ENCODE peak calls at places on chromosomes 5 and 9, in five cellular contexts. T, V, R, O and N are unnamed samples.

GRCh38 chr5:168578006-168578405 is 1.2 kb downstream of the PANK3 start:
- DNase-seq in T (no peak), V (no peak), O (no peak), R (no peak), N (no peak)

GRCh38 chr5:128854931-128855330 is 110.4 kb upstream of the SLC27A6 start:
- DNase-seq in V (no peak), R (no peak), T (no peak), O (no peak), N (no peak)

GRCh38 chr9:116262421-116262820 is 108.8 kb downstream of the PAPPA start:
- DNase-seq in R (no peak), O (no peak), T (no peak), V (no peak), N (no peak)

GRCh38 chr9:556199-556598 is 285.3 kb upstream of the DMRT1 start:
- DNase-seq in R (no peak), T (no peak), O (no peak), V (no peak), N (no peak)

GRCh38 chr5:135317286-135317685 is 81.7 kb downstream of the MACROH2A1 start:
- DNase-seq in R (no peak), V (no peak), T (no peak), O (no peak), N (peak; percentile 9)

GRCh38 chr9:89461302-89461701 is 36.6 kb downstream of the SEMA4D start:
- DNase-seq in T (no peak), V (no peak), O (no peak), R (no peak), N (no peak)

GRCh38 chr5:10786835-10787234 is 25.8 kb upstream of the DAP start:
- DNase-seq in T (no peak), O (no peak), R (no peak), V (no peak), N (no peak)

GRCh38 chr5:96478983-96479382 is 45.9 kb upstream of the PCSK1 start:
- DNase-seq in R (no peak), T (no peak), V (no peak), O (no peak), N (no peak)

GRCh38 chr9:728535-728934 is 113.0 kb upstream of the DMRT1 start:
- DNase-seq in O (no peak), V (no peak), R (no peak), T (no peak), N (no peak)

GRCh38 chr5:177116631-177117373 is 16.8 kb upstream of the NSD1 start:
- DNase-seq in O (peak; percentile 80), V (no peak), R (no peak), T (peak; percentile 91), N (peak; percentile 89)

GRCh38 chr5:383621-384020 is 59.4 kb upstream of the EXOC3 start:
- DNase-seq in O (no peak), V (no peak), R (no peak), T (no peak), N (no peak)

GRCh38 chr5:127031147-127031862 is 947 bp upstream of the MARCHF3 start:
- DNase-seq in O (no peak), T (no peak), V (no peak), R (no peak), N (peak; percentile 29)

GRCh38 chr5:72187388-72188070 is 80.3 kb downstream of the MAP1B start:
- DNase-seq in R (no peak), T (no peak), O (no peak), V (no peak), N (no peak)

GRCh38 chr5:134554319-134555222 is 29.1 kb downstream of the JADE2 start:
- DNase-seq in O (peak; percentile 44), T (peak; percentile 71), V (no peak), R (peak; percentile 82), N (peak; percentile 64)

GRCh38 chr5:68999181-68999580 is 94.6 kb upstream of the SLC30A5 start:
- DNase-seq in T (no peak), O (no peak), R (no peak), V (no peak), N (no peak)

GRCh38 chr5:4862500-4862899 is 277.6 kb upstream of the ADAMTS16 start:
- DNase-seq in R (no peak), O (no peak), V (peak; percentile 35), T (no peak), N (no peak)

GRCh38 chr9:96008502-96009222 is 133.2 kb downstream of the ERCC6L2 start:
- DNase-seq in V (no peak), R (no peak), O (no peak), T (no peak), N (no peak)

GRCh38 chr5:32460702-32461101 is 16.2 kb upstream of the ZFR start:
- DNase-seq in V (no peak), O (no peak), R (no peak), T (no peak), N (no peak)

DNA sequence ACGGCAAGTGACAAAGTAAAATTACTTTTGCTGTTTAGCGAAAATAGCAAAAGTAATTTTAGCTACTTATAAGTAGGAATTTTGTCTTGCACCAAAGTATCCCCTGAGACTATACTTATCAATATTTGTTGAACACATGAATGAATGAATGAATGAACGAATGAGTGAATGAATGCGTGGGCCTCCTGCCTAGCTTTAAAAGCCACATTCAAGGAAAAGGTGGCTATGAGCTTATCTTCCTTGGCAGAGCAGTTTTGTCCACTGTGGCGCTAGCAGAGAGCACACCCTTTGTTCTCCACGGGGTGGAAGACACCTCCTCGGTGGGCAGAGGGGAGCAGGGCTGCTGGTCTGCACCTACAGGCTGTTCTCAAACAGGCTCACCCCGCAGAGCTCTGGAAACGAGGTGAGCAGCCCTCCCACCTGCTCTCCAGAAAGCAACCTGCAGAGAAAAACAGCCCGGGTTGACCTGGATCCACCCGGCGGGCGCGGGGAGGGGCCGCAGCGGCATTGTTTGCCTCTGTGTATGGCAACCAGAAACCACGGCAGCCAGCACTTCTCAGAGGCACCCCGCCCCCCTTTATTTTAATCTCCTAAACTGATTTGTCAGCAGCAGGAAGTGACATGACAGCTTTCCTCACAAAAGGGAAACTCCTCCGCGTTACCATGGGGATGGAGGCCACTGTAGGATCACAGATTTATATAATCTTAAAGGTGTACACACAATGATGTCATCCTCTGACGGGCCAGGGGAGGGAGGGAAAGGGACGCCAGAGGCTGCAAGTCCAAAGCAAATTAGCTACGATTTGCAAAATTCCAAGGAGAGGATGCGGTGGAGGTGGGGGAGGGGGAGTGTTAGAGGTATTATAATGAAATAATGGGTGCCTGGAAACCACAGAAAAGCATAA is 5.9 kb downstream of the DUSP1 start:
- DNase-seq in T (peak; percentile 86), O (peak; percentile 95), V (peak; percentile 99), R (peak; percentile 83), N (peak; percentile 96)
- TF ChIP-seq POLR2A in T (no peak), O (peak; percentile 59), V (peak; percentile 64), R (peak; percentile 37), N (no peak)

DNA sequence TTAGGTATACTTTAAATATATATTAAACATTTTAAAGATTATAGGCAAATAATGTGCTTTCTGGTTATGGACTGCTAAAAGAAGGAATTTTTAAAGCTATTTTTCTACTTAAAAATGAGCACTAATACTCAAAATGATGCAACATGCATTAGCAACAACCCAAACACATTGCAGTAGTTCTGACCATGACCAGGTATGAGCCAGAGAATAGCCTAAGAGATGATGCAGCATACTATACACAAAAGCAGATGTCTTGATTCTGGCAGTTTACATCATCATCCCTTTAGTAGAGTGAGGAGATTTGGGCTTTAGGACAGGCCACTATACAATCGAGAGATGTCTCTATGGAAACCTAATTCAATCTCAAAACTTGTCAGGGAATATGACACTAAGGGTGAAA is 307.1 kb downstream of the PRR16 start:
- DNase-seq in O (no peak), T (no peak), V (no peak), R (no peak), N (no peak)
- TF ChIP-seq EP300 in O (no peak), T (no peak), V (no peak), R (no peak), N (no peak)

DNA sequence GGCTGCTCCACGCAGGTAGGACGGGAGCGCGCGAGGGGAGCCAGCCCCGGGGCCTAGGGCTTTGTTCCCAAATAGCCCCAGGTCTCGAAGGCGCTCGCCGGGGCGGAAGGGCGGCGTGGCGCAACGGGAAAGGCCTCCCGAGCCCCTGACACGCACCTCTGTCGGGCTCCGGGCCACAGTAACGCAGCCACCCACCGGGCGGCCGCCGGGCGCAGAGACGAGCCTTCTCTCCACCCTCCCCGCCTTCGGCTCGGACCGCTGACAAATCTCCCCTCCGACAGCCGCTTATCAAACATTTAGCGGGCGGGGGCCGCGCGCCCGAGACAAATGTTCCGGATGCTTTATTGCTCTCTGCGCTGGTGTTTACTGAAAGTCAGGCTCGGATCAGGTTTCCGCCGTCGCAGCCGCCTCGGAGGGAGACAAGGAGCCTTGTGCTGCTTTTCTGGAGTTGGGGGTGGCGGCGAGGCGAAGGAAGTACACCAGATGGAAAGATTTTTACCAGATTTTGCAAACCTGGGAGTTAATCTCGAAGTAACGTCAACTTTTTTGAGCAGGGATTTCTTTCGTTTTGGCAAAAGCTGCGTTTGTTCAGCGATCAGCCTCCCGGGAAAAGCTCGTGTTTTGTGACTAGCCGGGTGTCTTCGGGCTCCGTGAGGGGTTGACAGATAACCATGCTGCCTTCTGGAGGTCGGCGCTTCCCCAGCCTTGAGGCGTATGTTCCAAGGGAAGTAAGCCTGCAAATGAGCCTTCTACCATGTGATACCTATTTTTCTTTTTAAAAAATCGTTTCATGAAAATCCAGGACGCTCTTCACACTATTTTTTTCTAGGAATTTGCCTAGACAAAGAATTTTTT is 956 bp downstream of the RGMB start:
- DNase-seq in V (peak; percentile 61), O (peak; percentile 73), T (peak; percentile 71), R (no peak), N (peak; percentile 72)
- TF ChIP-seq POLR2A in V (no peak), O (peak; percentile 51), T (no peak), R (no peak), N (no peak)

DNA sequence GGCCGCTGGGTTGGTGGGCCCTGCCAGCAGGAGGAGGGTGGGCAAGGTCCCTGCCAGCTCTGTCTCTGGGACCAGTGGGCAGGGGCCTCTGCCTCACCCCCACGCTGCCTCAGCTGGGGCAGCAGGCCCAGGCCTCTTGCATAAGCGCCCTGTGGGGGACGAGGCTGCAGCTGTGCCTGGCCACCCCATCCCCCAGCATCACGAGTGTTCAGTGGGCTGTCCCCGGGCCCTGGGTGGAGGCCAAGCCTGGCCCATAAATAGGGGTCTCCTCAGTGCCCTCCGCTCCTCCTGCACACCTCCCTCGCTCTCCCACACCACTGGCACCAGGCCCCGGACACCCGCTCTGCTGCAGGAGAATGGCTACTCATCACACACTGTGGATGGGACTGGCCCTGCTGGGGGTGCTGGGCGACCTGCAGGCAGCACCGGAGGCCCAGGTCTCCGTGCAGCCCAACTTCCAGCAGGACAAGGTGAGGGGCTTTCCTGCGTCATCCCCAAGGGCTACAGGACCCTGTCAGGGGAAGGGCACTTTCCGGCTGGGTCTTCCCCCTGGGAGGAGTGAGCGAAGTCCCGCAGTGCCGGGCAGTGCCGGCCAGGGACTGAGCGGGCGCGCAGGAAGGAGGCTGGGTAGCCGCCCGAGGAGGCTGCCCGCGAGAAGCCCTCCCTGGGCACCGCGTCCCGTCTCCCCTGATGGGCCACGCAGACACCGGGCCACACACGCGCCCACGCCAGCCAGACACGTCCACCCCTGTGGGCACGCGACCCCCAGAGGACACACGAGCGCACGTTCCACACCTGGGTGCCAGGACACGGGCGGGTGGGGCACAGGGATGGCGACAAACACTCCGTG is at the start of gene PTGDS:
- DNase-seq in T (no peak), V (no peak), R (no peak), O (no peak), N (no peak)
- TF ChIP-seq EP300 in T (no peak), V (no peak), R (no peak), O (no peak), N (no peak)